ENCODE peak calls at places on chromosome 20, in ten cellular contexts. P is DND-41; Q is Peyer's patch; V is fibroblast of lung; L is astrocyte; N is heart right ventricle; J is lung; D is suprapubic skin; H is CD4-positive, CD25-positive, alpha-beta regulatory T cell; K is iPS DF 6.9. E is an unnamed sample.
A peak's percentile ranks its signal among the peaks of the same experiment; 100 is the strongest.

GRCh38 chr20:33647603-33648395 is 14.3 kb upstream of the C20orf144 start:
- DNase-seq in N (no peak), J (no peak), K (no peak), L (peak; percentile 85), D (no peak), H (no peak), Q (no peak), P (no peak), V (peak; percentile 89), E (no peak)

GRCh38 chr20:39112196-39112743 is 150.1 kb downstream of the DHX35 start:
- DNase-seq in N (peak; percentile 40), V (peak; percentile 36), P (peak; percentile 69), H (no peak), Q (no peak), K (peak; percentile 43), D (no peak), L (peak; percentile 15), J (no peak), E (no peak)

GRCh38 chr20:32440758-32441078 is 82.6 kb downstream of the ASXL1 start:
- DNase-seq in Q (no peak), L (no peak), V (no peak), K (no peak), D (peak; percentile 32), N (no peak), P (no peak), H (no peak), J (no peak), E (no peak)

GRCh38 chr20:35008411-35009342 is 53.0 kb downstream of the MYH7B start:
- DNase-seq in H (no peak), J (no peak), P (no peak), V (no peak), Q (no peak), D (peak; percentile 78), N (no peak), K (no peak), L (no peak), E (no peak)

GRCh38 chr20:32201296-32201976 is 6.1 kb downstream of the PLAGL2 start:
- DNase-seq in P (no peak), K (no peak), H (no peak), L (peak; percentile 30), N (no peak), V (peak; percentile 51), J (no peak), D (no peak), Q (no peak), E (no peak)

GRCh38 chr20:44646023-44646640 is 5.4 kb downstream of the ADA start:
- DNase-seq in N (no peak), Q (peak; percentile 56), L (peak; percentile 57), D (no peak), V (peak; percentile 71), K (no peak), P (peak; percentile 96), H (peak; percentile 22), J (no peak), E (no peak)

GRCh38 chr20:25624500-25624939 is 706 bp upstream of the NANP start:
- DNase-seq in J (no peak), D (no peak), V (no peak), N (peak; percentile 36), P (no peak), Q (no peak), K (no peak), H (no peak), L (no peak), E (no peak)

GRCh38 chr20:6953611-6954010 is 186.1 kb downstream of the BMP2 start:
- DNase-seq in N (no peak), P (no peak), D (no peak), H (no peak), Q (no peak), K (no peak), J (no peak), L (no peak), V (no peak), E (no peak)

GRCh38 chr20:38004416-38004815 is 28.8 kb downstream of the TTI1 start:
- DNase-seq in H (no peak), J (no peak), P (no peak), L (no peak), N (no peak), D (no peak), K (no peak), Q (no peak), V (no peak), E (no peak)

GRCh38 chr20:38007526-38007925 is 25.7 kb downstream of the TTI1 start:
- DNase-seq in J (no peak), L (no peak), H (no peak), N (no peak), V (no peak), D (no peak), K (no peak), P (no peak), Q (no peak), E (no peak)

GRCh38 chr20:38002422-38002821 is 30.8 kb downstream of the TTI1 start:
- DNase-seq in J (no peak), V (no peak), N (no peak), L (no peak), Q (no peak), H (no peak), D (no peak), P (no peak), K (no peak), E (no peak)

GRCh38 chr20:38008233-38008944 is 24.9 kb downstream of the TTI1 start:
- DNase-seq in N (no peak), H (no peak), Q (no peak), D (no peak), J (no peak), L (no peak), V (no peak), P (no peak), K (no peak), E (no peak)

GRCh38 chr20:38005866-38006265 is 27.4 kb downstream of the TTI1 start:
- DNase-seq in L (no peak), N (no peak), D (no peak), V (no peak), H (no peak), J (no peak), Q (no peak), K (no peak), P (no peak), E (no peak)
- H3K36me3 ChIP-seq in L (no peaks in the 10 kb centered on the region), N (peaks cover 68% of the 10 kb centered on the region), D (peaks cover 46% of the 10 kb centered on the region), V (no peaks in the 10 kb centered on the region), H (peaks cover 45% of the 10 kb centered on the region), J (peaks cover 11% of the 10 kb centered on the region), Q (peaks cover 26% of the 10 kb centered on the region), K (peaks cover 6% of the 10 kb centered on the region), P (peaks cover 88% of the 10 kb centered on the region), E (peaks cover 14% of the 10 kb centered on the region)

GRCh38 chr20:61044499-61044898 is 207.6 kb upstream of the CDH4 start:
- DNase-seq in L (no peak), K (peak; percentile 22), D (no peak), J (no peak), N (no peak), H (no peak), P (no peak), V (no peak), Q (no peak), E (no peak)

GRCh38 chr20:61045091-61045490 is 207.0 kb upstream of the CDH4 start:
- DNase-seq in P (no peak), D (no peak), H (no peak), Q (no peak), V (no peak), K (no peak), L (no peak), N (no peak), J (no peak), E (no peak)

GRCh38 chr20:61043681-61044080 is 208.4 kb upstream of the CDH4 start:
- DNase-seq in J (no peak), K (no peak), N (no peak), H (no peak), L (no peak), V (no peak), D (no peak), P (no peak), Q (no peak), E (no peak)

GRCh38 chr20:61041481-61041880 is 210.6 kb upstream of the CDH4 start:
- DNase-seq in P (no peak), L (no peak), D (no peak), K (no peak), V (no peak), N (no peak), H (no peak), Q (no peak), J (no peak), E (no peak)

GRCh38 chr20:61042501-61043385 is 209.3 kb upstream of the CDH4 start:
- DNase-seq in P (no peak), D (no peak), H (no peak), V (peak; percentile 2), Q (no peak), J (no peak), L (no peak), K (no peak), N (no peak), E (no peak)
- H3K4me1 ChIP-seq in P (no peaks in the 10 kb centered on the region), D (no peaks in the 10 kb centered on the region), H (no peaks in the 10 kb centered on the region), V (no peaks in the 10 kb centered on the region), Q (no peaks in the 10 kb centered on the region), J (no peaks in the 10 kb centered on the region), L (no peaks in the 10 kb centered on the region), K (no peaks in the 10 kb centered on the region), N (no peaks in the 10 kb centered on the region), E (no peaks in the 10 kb centered on the region)

GRCh38 chr20:52103469-52103910 is 88.1 kb downstream of the ZFP64 start:
- DNase-seq in Q (no peak), H (no peak), K (no peak), L (peak; percentile 47), V (peak; percentile 56), D (no peak), J (no peak), N (no peak), P (no peak), E (no peak)

GRCh38 chr20:52105573-52106422 is 85.8 kb downstream of the ZFP64 start:
- DNase-seq in H (no peak), N (no peak), J (no peak), D (no peak), K (peak; percentile 73), V (peak; percentile 57), Q (no peak), L (peak; percentile 47), P (no peak), E (no peak)

GRCh38 chr20:52104546-52105044 is 87.0 kb downstream of the ZFP64 start:
- DNase-seq in N (no peak), Q (no peak), L (peak; percentile 23), D (no peak), K (no peak), J (no peak), V (peak; percentile 47), H (no peak), P (no peak), E (no peak)

GRCh38 chr20:52103911-52104545 is 87.6 kb downstream of the ZFP64 start:
- DNase-seq in V (peak; percentile 42), D (no peak), L (peak; percentile 13), P (peak; percentile 81), J (no peak), Q (no peak), K (no peak), H (no peak), N (no peak), E (no peak)

DNA sequence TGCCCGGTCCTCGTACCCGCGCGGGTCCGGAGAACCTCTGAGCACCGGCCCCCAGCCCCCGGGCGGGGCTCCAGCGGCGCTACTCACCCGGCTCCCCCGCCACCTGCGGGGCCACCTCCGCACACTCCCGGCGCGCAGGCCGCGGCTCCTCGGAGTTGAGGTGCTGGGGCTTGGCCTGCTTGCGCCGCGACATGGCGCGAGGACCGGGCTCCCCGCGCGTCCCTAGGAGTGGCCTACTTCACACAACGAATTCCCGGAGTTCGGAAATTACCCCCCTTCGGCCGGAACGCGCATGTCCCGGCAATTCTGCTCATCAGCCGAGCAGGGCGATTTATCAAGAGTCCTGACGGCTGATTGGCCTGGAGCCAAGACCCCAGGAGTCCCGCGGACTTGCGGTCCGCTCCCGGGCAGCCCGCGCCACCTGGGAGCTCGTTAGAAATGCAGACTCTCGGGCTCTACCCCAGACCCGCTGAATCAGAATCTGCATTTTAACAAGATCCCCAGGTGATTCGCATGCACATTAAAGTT is 86.5 kb downstream of the ZFP64 start:
- DNase-seq in P (no peak), V (peak; percentile 54), D (peak; percentile 69), N (no peak), H (no peak), K (no peak), L (peak; percentile 44), J (no peak), Q (no peak), E (no peak)
- H3K27ac ChIP-seq in P (no peak overlapping the region), V (no peak overlapping the region), D (no peak overlapping the region), N (no peak overlapping the region), H (no peak overlapping the region), K (no peak overlapping the region), L (peak overlapping the region; percentile 58), J (no peak overlapping the region), Q (no peak overlapping the region), E (no peak overlapping the region)

GRCh38 chr20:57449398-57450354 is 58.5 kb downstream of the RBM38 start:
- DNase-seq in L (no peak), N (no peak), Q (no peak), J (no peak), P (no peak), D (no peak), H (no peak), K (no peak), V (no peak), E (no peak)
- H3K36me3 ChIP-seq in L (no peaks in the 10 kb centered on the region), N (no peaks in the 10 kb centered on the region), Q (no peaks in the 10 kb centered on the region), J (no peaks in the 10 kb centered on the region), P (no peaks in the 10 kb centered on the region), D (no peaks in the 10 kb centered on the region), H (no peaks in the 10 kb centered on the region), K (no peaks in the 10 kb centered on the region), V (no peaks in the 10 kb centered on the region), E (no peaks in the 10 kb centered on the region)